ENCODE peak calls at places on chromosomes 2 and 18, in eight cellular contexts. F is aorta, G is left ventricle myocardium inferior, C is lower lobe of right lung, P is GM23338, E is K562, Y is adrenal gland, K is body of pancreas. X is an unnamed sample.
A peak's percentile ranks its signal among the peaks of the same experiment; 100 is the strongest.

GRCh38 chr2:28401948-28402550 is 9.4 kb downstream of the FOSL2 start:
- DNase-seq in F (peak; percentile 62), G (no peak), C (no peak), P (no peak), E (no peak), Y (no peak), K (no peak), X (no peak)

GRCh38 chr18:25726278-25726677 is 364.1 kb downstream of the SS18 start:
- DNase-seq in F (no peak), G (no peak), C (no peak), P (peak; percentile 44), E (no peak), Y (no peak), K (no peak), X (no peak)

GRCh38 chr18:54696616-54697293 is 105.7 kb downstream of the DYNAP start:
- DNase-seq in F (no peak), G (no peak), C (no peak), P (no peak), E (no peak), Y (no peak), K (no peak), X (no peak)

GRCh38 chr2:55885129-55885943 is 38.2 kb downstream of the EFEMP1 start:
- DNase-seq in F (no peak), G (no peak), C (no peak), P (no peak), E (no peak), Y (peak; percentile 37), K (peak; percentile 43), X (no peak)

GRCh38 chr2:28665041-28665704 is 86.5 kb upstream of the PPP1CB start:
- DNase-seq in F (peak; percentile 90), G (peak; percentile 83), C (peak; percentile 60), P (no peak), E (no peak), Y (peak; percentile 21), K (peak; percentile 86), X (no peak)

GRCh38 chr18:12066910-12067511 is 26.6 kb upstream of the ANKRD62 start:
- DNase-seq in F (no peak), G (no peak), C (no peak), P (no peak), E (no peak), Y (no peak), K (no peak), X (no peak)

GRCh38 chr2:130187268-130187667 is 5.2 kb downstream of the MZT2B start:
- DNase-seq in F (no peak), G (no peak), C (no peak), P (no peak), E (no peak), Y (no peak), K (no peak), X (no peak)

GRCh38 chr2:63436488-63436887 is 151.8 kb downstream of the WDPCP start:
- DNase-seq in F (no peak), G (no peak), C (no peak), P (no peak), E (no peak), Y (peak; percentile 11), K (no peak), X (no peak)

GRCh38 chr2:240878341-240878936 is 9.8 kb downstream of the AGXT start:
- DNase-seq in F (no peak), G (no peak), C (peak; percentile 41), P (no peak), E (no peak), Y (peak; percentile 1), K (no peak), X (no peak)

GRCh38 chr2:149383340-149383739 is 53.0 kb downstream of the LYPD6 start:
- DNase-seq in F (no peak), G (no peak), C (no peak), P (no peak), E (no peak), Y (no peak), K (no peak), X (no peak)

GRCh38 chr18:12906119-12906518 is 22.1 kb upstream of the PTPN2 start:
- DNase-seq in F (no peak), G (no peak), C (no peak), P (no peak), E (no peak), Y (no peak), K (no peak), X (no peak)

GRCh38 chr2:215507126-215507525 is 71.3 kb upstream of the FN1 start:
- DNase-seq in F (no peak), G (no peak), C (no peak), P (no peak), E (no peak), Y (no peak), K (no peak), X (no peak)
- H3K4me3 ChIP-seq in F (no peak overlapping the region), G (no peak overlapping the region), C (no peak overlapping the region), P (no peak overlapping the region), E (no peak overlapping the region), Y (no peak overlapping the region), K (no peak overlapping the region), X (no peak overlapping the region)

GRCh38 chr18:63074987-63075404 is 244.6 kb downstream of the BCL2 start:
- DNase-seq in F (peak; percentile 92), G (peak; percentile 84), C (peak; percentile 86), P (peak; percentile 87), E (peak; percentile 67), Y (peak; percentile 62), K (peak; percentile 64), X (no peak)
- H3K27ac ChIP-seq in F (no peak overlapping the region), G (peak overlapping the region; percentile 74), C (peak overlapping the region; percentile 42), P (peak overlapping the region; percentile 1), E (no peak overlapping the region), Y (no peak overlapping the region), K (peak overlapping the region; percentile 87), X (peak overlapping the region; percentile 62)

DNA sequence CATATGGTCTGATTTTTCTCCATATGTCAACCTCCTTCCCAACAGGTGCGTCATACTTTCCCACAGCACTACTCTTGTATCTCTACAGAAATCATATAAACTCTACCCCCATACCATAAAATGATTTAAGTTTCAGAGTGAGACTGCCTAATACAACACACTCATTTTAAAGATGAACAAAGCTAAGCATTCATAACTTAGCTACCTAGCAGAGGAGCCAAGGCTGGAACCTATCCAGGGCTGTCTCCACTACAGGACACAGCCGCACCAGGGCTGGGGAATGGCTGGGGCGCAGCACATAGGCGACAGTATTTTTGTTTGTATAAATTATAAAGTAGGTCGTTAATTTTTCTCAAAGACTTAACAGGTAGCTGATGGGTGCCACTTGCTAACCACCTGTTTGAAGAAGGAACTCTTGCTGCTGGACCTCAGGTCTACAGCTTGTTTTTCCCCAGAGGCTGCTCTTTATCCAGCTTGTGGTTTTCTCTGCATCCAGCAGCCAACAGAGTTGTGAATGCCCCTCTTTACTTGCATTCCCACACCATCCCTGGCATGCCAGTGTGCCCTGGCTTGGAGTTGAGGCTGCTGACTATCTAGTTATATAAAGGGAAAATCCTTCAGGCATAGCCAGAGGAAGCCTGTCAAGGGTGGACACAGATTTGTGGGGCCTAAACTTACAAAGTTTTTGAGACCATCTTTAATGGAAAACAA is 62.0 kb downstream of the HNRNPLL start:
- DNase-seq in F (no peak), G (no peak), C (no peak), P (no peak), E (no peak), Y (no peak), K (no peak), X (no peak)
- H3K4me3 ChIP-seq in F (no peak overlapping the region), G (no peak overlapping the region), C (no peak overlapping the region), P (no peak overlapping the region), E (no peak overlapping the region), Y (no peak overlapping the region), K (no peak overlapping the region), X (no peak overlapping the region)

DNA sequence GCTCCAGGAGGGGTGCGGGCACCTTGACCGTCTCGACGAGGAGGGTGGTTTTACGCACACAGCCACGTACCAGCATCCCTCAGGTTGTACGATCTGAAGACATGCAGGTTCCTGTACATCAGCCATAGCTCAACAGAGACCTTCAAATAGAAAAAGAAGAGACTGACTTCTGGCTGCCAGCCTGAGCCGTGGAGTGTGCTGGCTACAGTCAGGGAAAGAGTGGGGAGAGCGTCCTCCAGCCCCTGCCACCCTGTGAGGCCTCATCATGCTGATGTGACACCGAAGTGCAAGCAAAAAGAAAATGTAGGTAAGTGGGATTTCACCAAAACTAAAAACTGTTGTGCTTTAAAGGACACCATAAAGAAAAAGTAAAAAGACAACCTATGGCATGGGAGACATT is 47.0 kb downstream of the ADI1 start:
- DNase-seq in F (no peak), G (peak; percentile 14), C (peak; percentile 25), P (no peak), E (no peak), Y (no peak), K (no peak), X (no peak)
- H3K27ac ChIP-seq in F (peak overlapping the region; percentile 95), G (peak overlapping the region; percentile 90), C (no peak overlapping the region), P (no peak overlapping the region), E (no peak overlapping the region), Y (no peak overlapping the region), K (no peak overlapping the region), X (no peak overlapping the region)

X was measured in keratinocyte.